ENCODE peak calls at places on chromosomes 2 and 18, in six cellular contexts. C, X, D, N, M and J are unnamed samples.

GRCh38 chr2:69499242-69499641 is 62.0 kb upstream of the NFU1 start:
- DNase-seq in C (no peak), N (no peak), M (no peak), D (no peak), X (no peak), J (no peak)

GRCh38 chr18:62125702-62126101 is 61.2 kb downstream of the PIGN start:
- DNase-seq in M (no peak), N (no peak), D (no peak), C (no peak), X (no peak), J (no peak)

GRCh38 chr2:69087912-69088240 is 74.9 kb downstream of the ANTXR1 start:
- DNase-seq in C (no peak), X (no peak), D (no peak), M (no peak), N (no peak), J (no peak)

GRCh38 chr2:240369725-240370585 is 65.5 kb upstream of the GPC1 start:
- DNase-seq in X (no peak), M (peak), C (no peak), N (peak), D (no peak), J (no peak)

GRCh38 chr2:230915297-230915696 is 9.7 kb downstream of the GPR55 start:
- DNase-seq in M (no peak), N (no peak), D (no peak), C (no peak), X (no peak), J (peak)

GRCh38 chr2:152647417-152648010 is 69.7 kb downstream of the PRPF40A start:
- DNase-seq in M (no peak), X (no peak), D (no peak), C (no peak), N (no peak), J (no peak)

GRCh38 chr2:206846854-206847834 is 81.7 kb downstream of the FASTKD2 start:
- DNase-seq in N (no peak), X (no peak), M (peak), C (no peak), D (no peak), J (no peak)

GRCh38 chr2:111667542-111668273 is 216.3 kb downstream of the ANAPC1 start:
- DNase-seq in M (no peak), X (no peak), C (no peak), D (no peak), N (no peak), J (no peak)

GRCh38 chr2:169361706-169362345 is 508 bp downstream of the LRP2 start:
- DNase-seq in N (peak), M (peak), X (no peak), C (peak), D (peak), J (peak)

GRCh38 chr2:144451443-144451842 is 68.5 kb downstream of the ZEB2 start:
- DNase-seq in M (no peak), N (no peak), X (no peak), C (no peak), D (no peak), J (no peak)

GRCh38 chr2:237670641-237671040 is 43.3 kb downstream of the LRRFIP1 start:
- DNase-seq in N (no peak), C (no peak), M (no peak), X (no peak), D (no peak), J (no peak)

GRCh38 chr2:239544141-239544800 is 143.5 kb upstream of the HDAC4 start:
- DNase-seq in D (no peak), M (no peak), N (no peak), C (no peak), X (no peak), J (no peak)

GRCh38 chr2:199460101-199460671 is 2.4 kb upstream of the SATB2 start:
- DNase-seq in C (no peak), N (no peak), M (no peak), D (peak), X (no peak), J (no peak)

GRCh38 chr2:113901943-113902342 is 12.1 kb downstream of the ACTR3 start:
- DNase-seq in M (no peak), D (no peak), N (no peak), X (no peak), C (no peak), J (no peak)

GRCh38 chr18:10047237-10047636 is 133.4 kb downstream of the VAPA start:
- DNase-seq in N (no peak), D (no peak), C (no peak), X (no peak), M (no peak), J (no peak)

GRCh38 chr2:112643488-112643887 is 2.3 kb upstream of the SLC20A1 start:
- DNase-seq in N (no peak), X (no peak), D (no peak), C (no peak), M (no peak), J (no peak)

GRCh38 chr2:95524195-95524594 is 39.6 kb upstream of the TRIM43B start:
- DNase-seq in D (no peak), M (no peak), C (no peak), X (no peak), N (no peak), J (no peak)